ENCODE peak calls at places on chromosome 14, in six cellular contexts. T is skeletal muscle cell; C is stimulated activated CD4-positive, alpha-beta T cell treated with anti-CD3 and anti-CD28 coated beads, Interleukin-1b, Interleukin-23, amount 100 ng/mL, for 24 hours; A is GM10248; U is aorta; E is activated B cell treated with CpG ODN at 0.5 μM for 24 hours. F is an unnamed sample.

GRCh38 chr14:65866906-65867305 is 454.4 kb downstream of the FUT8 start:
- DNase-seq in T (no peak), C (no peak), A (no peak), U (no peak), E (no peak), F (no peak)

GRCh38 chr14:54807428-54807827 is 95.2 kb downstream of the GCH1 start:
- DNase-seq in T (no peak), C (no peak), A (no peak), U (no peak), E (no peak), F (no peak)

GRCh38 chr14:104781271-104782077 is 14.1 kb downstream of the AKT1 start:
- DNase-seq in T (no peak), C (no peak), A (no peak), U (no peak), E (no peak), F (no peak)

GRCh38 chr14:70064111-70064885 is 124.5 kb downstream of the SLC8A3 start:
- DNase-seq in T (no peak), C (no peak), A (no peak), U (no peak), E (no peak), F (no peak)

GRCh38 chr14:104732355-104732804 is 8.4 kb downstream of the ADSS1 start:
- DNase-seq in T (no peak), C (no peak), A (no peak), U (peak), E (no peak), F (no peak)

GRCh38 chr14:61564623-61565091 is 130.7 kb upstream of the HIF1A start:
- DNase-seq in T (peak), C (no peak), A (no peak), U (no peak), E (no peak), F (no peak)

GRCh38 chr14:85380891-85381290 is 149.1 kb upstream of the FLRT2 start:
- DNase-seq in T (peak), C (no peak), A (no peak), U (no peak), E (no peak), F (no peak)

GRCh38 chr14:39033371-39033770 is 69.7 kb downstream of the SEC23A start:
- DNase-seq in T (no peak), C (no peak), A (no peak), U (no peak), E (no peak), F (no peak)

GRCh38 chr14:29518335-29518734 is 409.3 kb downstream of the PRKD1 start:
- DNase-seq in T (no peak), C (no peak), A (no peak), U (no peak), E (no peak), F (no peak)

GRCh38 chr14:59262717-59263469 is 74.4 kb downstream of the DAAM1 start:
- DNase-seq in T (no peak), C (no peak), A (no peak), U (no peak), E (no peak), F (no peak)

GRCh38 chr14:34331728-34332623 is 130.1 kb downstream of the SPTSSA start:
- DNase-seq in T (no peak), C (no peak), A (peak), U (peak), E (peak), F (peak)

GRCh38 chr14:98501836-98502235 is 770.2 kb downstream of the BCL11B start:
- DNase-seq in T (no peak), C (no peak), A (no peak), U (no peak), E (no peak), F (no peak)

GRCh38 chr14:50342211-50343080 is 30.3 kb downstream of the DMAC2L start:
- DNase-seq in T (no peak), C (no peak), A (peak), U (no peak), E (no peak), F (no peak)

GRCh38 chr14:56562883-56563282 is 16.7 kb upstream of the TMEM260 start:
- DNase-seq in T (no peak), C (no peak), A (no peak), U (no peak), E (no peak), F (no peak)

GRCh38 chr14:103056322-103057027 is 874 bp downstream of the CDC42BPB start:
- DNase-seq in T (peak), C (no peak), A (no peak), U (peak), E (no peak), F (no peak)

F was measured in H1.